ENCODE peak calls at places on chromosomes 11 and 22, in five cellular contexts. C is GF-D8, S is renal cortical epithelial cell, B is A549, K is neural crest cell. I is an unnamed sample.

GRCh38 chr11:79236541-79236971 is 204.3 kb downstream of the TENM4 start:
- DNase-seq in C (no peak), S (peak), B (no peak), K (no peak), I (no peak)

GRCh38 chr11:122126024-122126678 is 10.1 kb upstream of the BLID start:
- DNase-seq in C (no peak), S (no peak), B (no peak), K (no peak), I (no peak)

GRCh38 chr11:61832758-61833157 is 4.7 kb downstream of the FADS2 start:
- DNase-seq in C (no peak), S (no peak), B (no peak), K (no peak), I (no peak)

GRCh38 chr11:114058026-114058706 is 1.3 kb upstream of the ZBTB16 start:
- DNase-seq in C (no peak), S (peak), B (no peak), K (no peak), I (no peak)

GRCh38 chr22:22710719-22711531 is 66.5 kb downstream of the GGTLC2 start:
- DNase-seq in C (no peak), S (no peak), B (peak), K (peak), I (peak)

GRCh38 chr11:64529559-64530520 is 61.2 kb upstream of the SLC22A12 start:
- DNase-seq in C (no peak), S (no peak), B (no peak), K (no peak), I (no peak)

GRCh38 chr11:1176224-1177019 is 18.7 kb downstream of the MUC5AC start:
- DNase-seq in C (no peak), S (no peak), B (no peak), K (no peak), I (no peak)

GRCh38 chr11:65634440-65634839 is 3.5 kb upstream of the SIPA1 start:
- DNase-seq in C (no peak), S (no peak), B (no peak), K (no peak), I (no peak)

GRCh38 chr22:27186643-27187042 is 529.3 kb downstream of the MIAT start:
- DNase-seq in C (no peak), S (no peak), B (no peak), K (no peak), I (no peak)